ENCODE peak calls at places on chromosome 14, in seven cellular contexts. R is fibroblast of the conjunctiva; O is AML-193; H is GM12891; S is GM03348; F is fibroblast of mammary gland; U is stimulated activated CD8-positive, alpha-beta memory T cell treated with anti-CD3 and anti-CD28 coated beads, Interleukin-12 subunit alpha, Interleukin-12 subunit beta, amount 100 ng/mL, for 1 hour. Z is an unnamed sample.

GRCh38 chr14:64704743-64705405 is 650 bp downstream of the PLEKHG3 start:
- DNase-seq in S (peak), R (no peak), U (no peak), F (no peak), H (no peak), O (no peak), Z (no peak)

GRCh38 chr14:30214456-30215090 is 286.9 kb upstream of the PRKD1 start:
- DNase-seq in S (peak), U (no peak), F (peak), R (peak), H (no peak), O (peak), Z (no peak)

GRCh38 chr14:64218344-64219240 is 75.6 kb downstream of the ESR2 start:
- DNase-seq in H (no peak), O (no peak), R (no peak), U (no peak), F (no peak), S (no peak), Z (no peak)

GRCh38 chr14:31059152-31059924 is 33.2 kb upstream of the STRN3 start:
- DNase-seq in H (no peak), O (peak), R (peak), U (no peak), S (peak), F (peak), Z (peak)

GRCh38 chr14:44895716-44896115 is 66.0 kb downstream of the KLHL28 start:
- DNase-seq in U (no peak), H (no peak), S (peak), O (no peak), R (no peak), F (peak), Z (peak)

GRCh38 chr14:78450945-78451344 is 280.8 kb downstream of the NRXN3 start:
- DNase-seq in F (no peak), H (no peak), R (no peak), U (no peak), O (peak), S (no peak), Z (no peak)

GRCh38 chr14:76768201-76768656 is 7.0 kb downstream of the VASH1 start:
- DNase-seq in O (peak), F (no peak), S (no peak), H (peak), R (no peak), U (peak), Z (peak)

GRCh38 chr14:59026086-59026485 is 162.4 kb upstream of the DAAM1 start:
- DNase-seq in H (no peak), S (no peak), U (no peak), R (no peak), O (no peak), F (peak), Z (no peak)

GRCh38 chr14:66403183-66403582 is 83.0 kb upstream of the CCDC196 start:
- DNase-seq in H (no peak), R (peak), F (peak), O (peak), S (peak), U (no peak), Z (no peak)

GRCh38 chr14:63663428-63664142 is 21.9 kb upstream of the WDR89 start:
- DNase-seq in F (peak), H (no peak), O (no peak), S (no peak), R (no peak), U (no peak), Z (no peak)

GRCh38 chr14:53848851-53849250 is 107.8 kb downstream of the BMP4 start:
- DNase-seq in U (no peak), F (no peak), H (no peak), S (no peak), R (no peak), O (no peak), Z (no peak)

GRCh38 chr14:71317385-71318096 is 410.3 kb downstream of the PCNX1 start:
- DNase-seq in R (no peak), S (no peak), O (no peak), F (peak), H (no peak), U (no peak), Z (no peak)

GRCh38 chr14:90419200-90419599 is 22.4 kb downstream of the CALM1 start:
- DNase-seq in S (peak), U (no peak), R (peak), H (no peak), O (no peak), F (peak), Z (peak)

GRCh38 chr14:61578745-61579144 is 116.6 kb upstream of the HIF1A start:
- DNase-seq in S (no peak), H (no peak), O (no peak), F (no peak), U (no peak), R (no peak), Z (no peak)

GRCh38 chr14:89379006-89379405 is 38.0 kb downstream of the FOXN3 start:
- DNase-seq in R (no peak), H (no peak), S (no peak), O (no peak), U (no peak), F (no peak), Z (no peak)

GRCh38 chr14:93035585-93035916 is 80.2 kb downstream of the ITPK1 start:
- DNase-seq in S (no peak), R (no peak), U (no peak), F (no peak), H (no peak), O (no peak), Z (no peak)

GRCh38 chr14:87600236-87600635 is 392.7 kb downstream of the GALC start:
- DNase-seq in U (no peak), F (no peak), O (no peak), H (no peak), S (no peak), R (no peak), Z (no peak)

GRCh38 chr14:103314496-103315277 is 19.4 kb upstream of the EIF5 start:
- DNase-seq in U (no peak), H (no peak), F (no peak), S (no peak), O (no peak), R (no peak), Z (no peak)